ENCODE peak calls at places on chromosomes 2 and 18, in seven cellular contexts. One of them, this sample, is unnamed.

GRCh38 chr18:28792404-28793103 is 615.6 kb upstream of the CDH2 start:
- DNase-seq in lung: no peak
- DNase-seq in vagina: no peak
- DNase-seq in HFFc6: no peak
- DNase-seq in astrocyte: no peak
- DNase-seq in psoas muscle: no peak
- DNase-seq in GM20000: no peak
- DNase-seq in this sample: no peak

GRCh38 chr2:188130317-188130716 is 161.4 kb upstream of the GULP1 start:
- DNase-seq in lung: no peak
- DNase-seq in vagina: no peak
- DNase-seq in HFFc6: peak
- DNase-seq in astrocyte: no peak
- DNase-seq in psoas muscle: no peak
- DNase-seq in GM20000: no peak
- DNase-seq in this sample: no peak

GRCh38 chr2:43623052-43623451 is 14.0 kb upstream of the PLEKHH2 start:
- DNase-seq in lung: no peak
- DNase-seq in vagina: no peak
- DNase-seq in HFFc6: no peak
- DNase-seq in astrocyte: no peak
- DNase-seq in psoas muscle: no peak
- DNase-seq in GM20000: no peak
- DNase-seq in this sample: no peak

GRCh38 chr2:10283106-10284062 is 19.3 kb upstream of the HPCAL1 start:
- DNase-seq in lung: no peak
- DNase-seq in vagina: no peak
- DNase-seq in HFFc6: peak
- DNase-seq in astrocyte: peak
- DNase-seq in psoas muscle: peak
- DNase-seq in GM20000: no peak
- DNase-seq in this sample: peak

GRCh38 chr2:187618813-187619212 is 64.6 kb upstream of the TFPI start:
- DNase-seq in lung: no peak
- DNase-seq in vagina: no peak
- DNase-seq in HFFc6: no peak
- DNase-seq in astrocyte: peak
- DNase-seq in psoas muscle: no peak
- DNase-seq in GM20000: no peak
- DNase-seq in this sample: no peak

GRCh38 chr2:121804340-121804739 is 48.9 kb downstream of the TSN start:
- DNase-seq in lung: no peak
- DNase-seq in vagina: no peak
- DNase-seq in HFFc6: no peak
- DNase-seq in astrocyte: peak
- DNase-seq in psoas muscle: no peak
- DNase-seq in GM20000: peak
- DNase-seq in this sample: peak

GRCh38 chr2:159584796-159585195 is 31.6 kb downstream of the BAZ2B start:
- DNase-seq in lung: no peak
- DNase-seq in vagina: no peak
- DNase-seq in HFFc6: no peak
- DNase-seq in astrocyte: no peak
- DNase-seq in psoas muscle: no peak
- DNase-seq in GM20000: no peak
- DNase-seq in this sample: no peak

GRCh38 chr2:138610201-138610945 is 108.8 kb downstream of the SPOPL start:
- DNase-seq in lung: no peak
- DNase-seq in vagina: no peak
- DNase-seq in HFFc6: no peak
- DNase-seq in astrocyte: no peak
- DNase-seq in psoas muscle: no peak
- DNase-seq in GM20000: no peak
- DNase-seq in this sample: no peak

GRCh38 chr18:74234326-74235171 is 57.2 kb downstream of the CYB5A start:
- DNase-seq in lung: peak
- DNase-seq in vagina: no peak
- DNase-seq in HFFc6: no peak
- DNase-seq in astrocyte: peak
- DNase-seq in psoas muscle: no peak
- DNase-seq in GM20000: no peak
- DNase-seq in this sample: peak

GRCh38 chr18:2338601-2339000 is 232.7 kb downstream of the METTL4 start:
- DNase-seq in lung: no peak
- DNase-seq in vagina: no peak
- DNase-seq in HFFc6: no peak
- DNase-seq in astrocyte: no peak
- DNase-seq in psoas muscle: no peak
- DNase-seq in GM20000: no peak
- DNase-seq in this sample: no peak

GRCh38 chr2:25894135-25894830 is 16.0 kb upstream of the ASXL2 start:
- DNase-seq in lung: no peak
- DNase-seq in vagina: no peak
- DNase-seq in HFFc6: peak
- DNase-seq in astrocyte: peak
- DNase-seq in psoas muscle: no peak
- DNase-seq in GM20000: no peak
- DNase-seq in this sample: peak

GRCh38 chr2:122885436-122885835 is 1130.0 kb downstream of the TSN start:
- DNase-seq in lung: no peak
- DNase-seq in vagina: no peak
- DNase-seq in HFFc6: no peak
- DNase-seq in astrocyte: no peak
- DNase-seq in psoas muscle: no peak
- DNase-seq in GM20000: no peak
- DNase-seq in this sample: no peak

GRCh38 chr18:45835057-45835634 is 9.7 kb downstream of the SIGLEC15 start:
- DNase-seq in lung: no peak
- DNase-seq in vagina: no peak
- DNase-seq in HFFc6: no peak
- DNase-seq in astrocyte: no peak
- DNase-seq in psoas muscle: no peak
- DNase-seq in GM20000: no peak
- DNase-seq in this sample: no peak

GRCh38 chr2:144350151-144350802 is 169.6 kb downstream of the ZEB2 start:
- DNase-seq in lung: no peak
- DNase-seq in vagina: no peak
- DNase-seq in HFFc6: no peak
- DNase-seq in astrocyte: peak
- DNase-seq in psoas muscle: no peak
- DNase-seq in GM20000: no peak
- DNase-seq in this sample: no peak

GRCh38 chr2:150472122-150472899 is 15.2 kb downstream of the RND3 start:
- DNase-seq in lung: peak
- DNase-seq in vagina: no peak
- DNase-seq in HFFc6: peak
- DNase-seq in astrocyte: peak
- DNase-seq in psoas muscle: peak
- DNase-seq in GM20000: no peak
- DNase-seq in this sample: peak

GRCh38 chr2:150120271-150120950 is 367.1 kb downstream of the RND3 start:
- DNase-seq in lung: no peak
- DNase-seq in vagina: no peak
- DNase-seq in HFFc6: no peak
- DNase-seq in astrocyte: no peak
- DNase-seq in psoas muscle: no peak
- DNase-seq in GM20000: no peak
- DNase-seq in this sample: no peak

GRCh38 chr2:23513881-23514793 is 129.2 kb downstream of the KLHL29 start:
- DNase-seq in lung: no peak
- DNase-seq in vagina: no peak
- DNase-seq in HFFc6: no peak
- DNase-seq in astrocyte: no peak
- DNase-seq in psoas muscle: peak
- DNase-seq in GM20000: no peak
- DNase-seq in this sample: no peak

GRCh38 chr2:37476411-37476810 is 132.0 kb downstream of the QPCT start:
- DNase-seq in lung: no peak
- DNase-seq in vagina: no peak
- DNase-seq in HFFc6: no peak
- DNase-seq in astrocyte: no peak
- DNase-seq in psoas muscle: no peak
- DNase-seq in GM20000: no peak
- DNase-seq in this sample: no peak
- TF ChIP-seq CTCF in lung: no peak
- TF ChIP-seq CTCF in vagina: no peak
- TF ChIP-seq CTCF in HFFc6: no peak
- TF ChIP-seq CTCF in astrocyte: no peak
- TF ChIP-seq CTCF in psoas muscle: no peak
- TF ChIP-seq CTCF in GM20000: no peak
- TF ChIP-seq CTCF in this sample: no peak

GRCh38 chr18:58947136-58947732 is 82.6 kb downstream of the ZNF532 start:
- DNase-seq in lung: no peak
- DNase-seq in vagina: no peak
- DNase-seq in HFFc6: no peak
- DNase-seq in astrocyte: no peak
- DNase-seq in psoas muscle: no peak
- DNase-seq in GM20000: peak
- DNase-seq in this sample: no peak

GRCh38 chr18:58949031-58949430 is 84.4 kb downstream of the ZNF532 start:
- DNase-seq in lung: no peak
- DNase-seq in vagina: no peak
- DNase-seq in HFFc6: no peak
- DNase-seq in astrocyte: no peak
- DNase-seq in psoas muscle: no peak
- DNase-seq in GM20000: no peak
- DNase-seq in this sample: no peak

GRCh38 chr18:58942486-58942885 is 77.8 kb downstream of the ZNF532 start:
- DNase-seq in lung: no peak
- DNase-seq in vagina: no peak
- DNase-seq in HFFc6: no peak
- DNase-seq in astrocyte: peak
- DNase-seq in psoas muscle: no peak
- DNase-seq in GM20000: no peak
- DNase-seq in this sample: no peak

GRCh38 chr18:58941426-58942099 is 76.9 kb downstream of the ZNF532 start:
- DNase-seq in lung: no peak
- DNase-seq in vagina: no peak
- DNase-seq in HFFc6: no peak
- DNase-seq in astrocyte: no peak
- DNase-seq in psoas muscle: no peak
- DNase-seq in GM20000: no peak
- DNase-seq in this sample: no peak

GRCh38 chr18:58943896-58944295 is 79.2 kb downstream of the ZNF532 start:
- DNase-seq in lung: no peak
- DNase-seq in vagina: no peak
- DNase-seq in HFFc6: no peak
- DNase-seq in astrocyte: no peak
- DNase-seq in psoas muscle: no peak
- DNase-seq in GM20000: no peak
- DNase-seq in this sample: no peak
- TF ChIP-seq CTCF in lung: no peak
- TF ChIP-seq CTCF in vagina: no peak
- TF ChIP-seq CTCF in HFFc6: no peak
- TF ChIP-seq CTCF in astrocyte: no peak
- TF ChIP-seq CTCF in psoas muscle: no peak
- TF ChIP-seq CTCF in GM20000: no peak
- TF ChIP-seq CTCF in this sample: no peak

DNA sequence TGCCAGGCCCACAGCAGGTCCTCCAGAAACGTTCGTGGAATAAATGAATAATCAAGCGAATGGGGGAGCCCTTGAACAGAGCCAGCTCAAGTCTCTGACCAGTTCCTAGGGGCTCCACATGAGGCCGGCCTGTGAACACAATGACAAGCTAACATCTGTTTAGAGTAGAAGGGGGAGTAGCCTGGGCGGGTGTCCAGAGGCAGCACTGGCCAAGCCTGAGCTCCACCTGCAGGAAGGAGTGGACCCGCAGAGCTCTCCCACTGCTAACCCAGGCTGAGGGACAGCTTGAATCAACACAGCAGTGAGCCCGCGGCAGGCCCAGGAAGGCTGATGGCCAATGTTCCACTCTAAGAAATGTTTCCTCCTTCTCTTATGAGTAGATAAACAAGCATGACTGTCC is 234.8 kb upstream of the RAB6C start:
- DNase-seq in lung: no peak
- DNase-seq in vagina: no peak
- DNase-seq in HFFc6: no peak
- DNase-seq in astrocyte: no peak
- DNase-seq in psoas muscle: no peak
- DNase-seq in GM20000: no peak
- DNase-seq in this sample: no peak
- TF ChIP-seq CTCF in lung: no peak
- TF ChIP-seq CTCF in vagina: no peak
- TF ChIP-seq CTCF in HFFc6: no peak
- TF ChIP-seq CTCF in astrocyte: no peak
- TF ChIP-seq CTCF in psoas muscle: no peak
- TF ChIP-seq CTCF in GM20000: no peak
- TF ChIP-seq CTCF in this sample: no peak

GRCh38 chr2:28487258-28487657 is 8.6 kb upstream of the PLB1 start:
- DNase-seq in lung: no peak
- DNase-seq in vagina: no peak
- DNase-seq in HFFc6: no peak
- DNase-seq in astrocyte: peak
- DNase-seq in psoas muscle: no peak
- DNase-seq in GM20000: no peak
- DNase-seq in this sample: no peak

GRCh38 chr2:28486526-28486925 is 9.3 kb upstream of the PLB1 start:
- DNase-seq in lung: no peak
- DNase-seq in vagina: no peak
- DNase-seq in HFFc6: no peak
- DNase-seq in astrocyte: no peak
- DNase-seq in psoas muscle: no peak
- DNase-seq in GM20000: no peak
- DNase-seq in this sample: no peak

GRCh38 chr2:28490558-28490957 is 5.3 kb upstream of the PLB1 start:
- DNase-seq in lung: no peak
- DNase-seq in vagina: no peak
- DNase-seq in HFFc6: no peak
- DNase-seq in astrocyte: no peak
- DNase-seq in psoas muscle: no peak
- DNase-seq in GM20000: no peak
- DNase-seq in this sample: no peak

GRCh38 chr2:28488083-28488482 is 7.8 kb upstream of the PLB1 start:
- DNase-seq in lung: no peak
- DNase-seq in vagina: no peak
- DNase-seq in HFFc6: no peak
- DNase-seq in astrocyte: no peak
- DNase-seq in psoas muscle: no peak
- DNase-seq in GM20000: no peak
- DNase-seq in this sample: no peak

DNA sequence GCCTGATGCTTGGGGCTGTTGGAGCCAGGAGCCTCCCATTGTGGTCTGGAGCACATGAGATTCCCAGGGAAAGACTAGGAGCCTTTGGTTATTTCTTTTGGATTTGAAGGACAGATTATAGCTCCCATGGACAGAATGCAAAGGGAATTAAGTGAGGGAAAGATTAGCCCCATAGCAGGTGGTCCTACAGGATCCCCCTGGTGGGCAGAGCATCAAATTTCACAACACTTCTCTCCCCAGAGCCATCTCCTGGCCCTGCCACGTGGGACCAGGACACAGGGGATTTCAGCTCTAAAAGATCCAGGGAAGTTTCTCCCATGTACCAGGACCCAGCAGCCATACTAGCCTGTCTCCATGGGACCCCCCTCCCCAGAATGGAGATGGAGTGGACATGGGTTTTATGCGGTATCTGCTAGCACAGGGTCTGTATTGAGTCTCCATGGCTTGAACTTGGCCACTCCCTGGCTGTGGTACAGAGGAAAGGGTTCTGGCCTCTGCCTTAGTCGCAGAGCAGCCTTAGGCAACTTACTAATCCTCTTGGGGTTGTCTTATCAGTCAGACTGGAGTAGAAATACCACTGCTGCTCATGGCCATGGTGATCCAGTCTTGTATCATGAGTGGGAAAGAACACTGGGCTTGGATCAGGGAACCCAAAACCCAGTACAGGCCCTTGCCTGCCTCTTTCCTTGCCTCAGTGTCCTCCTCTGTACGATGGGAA is 6.8 kb upstream of the PLB1 start:
- DNase-seq in lung: no peak
- DNase-seq in vagina: no peak
- DNase-seq in HFFc6: no peak
- DNase-seq in astrocyte: no peak
- DNase-seq in psoas muscle: no peak
- DNase-seq in GM20000: no peak
- DNase-seq in this sample: no peak
- TF ChIP-seq CTCF in lung: no peak
- TF ChIP-seq CTCF in vagina: no peak
- TF ChIP-seq CTCF in HFFc6: peak
- TF ChIP-seq CTCF in astrocyte: no peak
- TF ChIP-seq CTCF in psoas muscle: no peak
- TF ChIP-seq CTCF in GM20000: no peak
- TF ChIP-seq CTCF in this sample: no peak